ENCODE peak calls at places on chromosomes 2 and 18, in ten cellular contexts. G, O, Y, H, P, A, X, T, J and L are unnamed samples.

GRCh38 chr2:195622966-195623365 is 34.1 kb upstream of the SLC39A10 start:
- DNase-seq in G (no peak), O (no peak), Y (no peak), H (no peak), P (no peak), A (no peak), X (no peak), T (no peak), J (no peak), L (no peak)

GRCh38 chr18:57150828-57151227 is 3.9 kb downstream of the BOD1L2 start:
- DNase-seq in G (no peak), O (no peak), Y (no peak), H (no peak), P (peak), A (no peak), X (no peak), T (no peak), J (peak), L (no peak)

GRCh38 chr2:224042191-224042696 is 3.2 kb upstream of the SERPINE2 start:
- DNase-seq in G (no peak), O (no peak), Y (no peak), H (no peak), P (no peak), A (no peak), X (no peak), T (no peak), J (no peak), L (no peak)

GRCh38 chr2:26558271-26559043 is 80.5 kb upstream of the OTOF start:
- DNase-seq in G (no peak), O (no peak), Y (no peak), H (no peak), P (no peak), A (no peak), X (no peak), T (peak), J (no peak), L (peak)

GRCh38 chr2:27080603-27080938 is 2.2 kb downstream of the EMILIN1 start:
- DNase-seq in G (no peak), O (no peak), Y (no peak), H (no peak), P (no peak), A (no peak), X (no peak), T (no peak), J (no peak), L (no peak)

GRCh38 chr2:168949324-168949723 is 48.2 kb downstream of the G6PC2 start:
- DNase-seq in G (no peak), O (no peak), Y (no peak), H (no peak), P (no peak), A (no peak), X (no peak), T (no peak), J (no peak), L (no peak)

GRCh38 chr2:209323738-209324137 is 100.1 kb upstream of the MAP2 start:
- DNase-seq in G (no peak), O (no peak), Y (no peak), H (no peak), P (no peak), A (no peak), X (no peak), T (no peak), J (no peak), L (no peak)

GRCh38 chr18:56298935-56299334 is 339.5 kb downstream of the TXNL1 start:
- DNase-seq in G (no peak), O (peak), Y (no peak), H (no peak), P (no peak), A (peak), X (no peak), T (no peak), J (no peak), L (no peak)

GRCh38 chr2:224973112-224974016 is 68.9 kb downstream of the DOCK10 start:
- DNase-seq in G (no peak), O (no peak), Y (no peak), H (no peak), P (no peak), A (no peak), X (no peak), T (no peak), J (no peak), L (no peak)

GRCh38 chr2:164479460-164479859 is 141.8 kb downstream of the GRB14 start:
- DNase-seq in G (peak), O (peak), Y (no peak), H (no peak), P (peak), A (no peak), X (no peak), T (peak), J (peak), L (peak)

GRCh38 chr2:105521176-105521575 is 122.3 kb upstream of the FHL2 start:
- DNase-seq in G (no peak), O (peak), Y (no peak), H (no peak), P (no peak), A (no peak), X (no peak), T (no peak), J (peak), L (no peak)